ENCODE peak calls at places on chromosomes 13 and 19, in seven cellular contexts. S is tibial artery; T is anterior cingulate cortex; Q is stomach; N is stimulated activated CD4-positive, alpha-beta T cell treated with anti-CD3 and anti-CD28 coated beads, TNF-alpha, amount 100 ng/mL, for 1 hour; A is posterior vena cava; M is astrocyte of the spinal cord. P is an unnamed sample.

GRCh38 chr13:19863323-19864017 is at the start of gene ZMYM5:
- DNase-seq in S (peak), T (peak), Q (peak), N (peak), A (peak), M (peak), P (peak)

GRCh38 chr13:112105884-112106283 is 38.9 kb downstream of the SOX1 start:
- DNase-seq in S (no peak), T (no peak), Q (no peak), N (no peak), A (no peak), M (no peak), P (peak)

GRCh38 chr19:5935473-5936307 is 21.6 kb downstream of the CAPS start:
- DNase-seq in S (no peak), T (no peak), Q (no peak), N (no peak), A (no peak), M (no peak), P (no peak)

GRCh38 chr19:6503407-6504201 is 1.5 kb upstream of the TUBB4A start:
- DNase-seq in S (no peak), T (no peak), Q (no peak), N (no peak), A (no peak), M (no peak), P (no peak)

GRCh38 chr19:13132471-13133166 is 14.6 kb downstream of the NACC1 start:
- DNase-seq in S (no peak), T (no peak), Q (no peak), N (no peak), A (no peak), M (peak), P (no peak)

GRCh38 chr13:66365101-66365500 is 865.0 kb downstream of the PCDH9 start:
- DNase-seq in S (no peak), T (no peak), Q (no peak), N (no peak), A (no peak), M (no peak), P (no peak)

GRCh38 chr19:17654993-17655392 is 33.2 kb downstream of the UNC13A start:
- DNase-seq in S (no peak), T (no peak), Q (no peak), N (no peak), A (no peak), M (no peak), P (no peak)

GRCh38 chr19:17522988-17523872 is 11.8 kb downstream of the PGLS start:
- DNase-seq in S (peak), T (peak), Q (peak), N (peak), A (peak), M (no peak), P (no peak)

GRCh38 chr13:42041684-42042035 is 6.8 kb upstream of the DGKH start:
- DNase-seq in S (peak), T (no peak), Q (peak), N (no peak), A (peak), M (peak), P (peak)

GRCh38 chr19:13795595-13796300 is 505 bp downstream of the ZSWIM4 start:
- DNase-seq in S (no peak), T (no peak), Q (no peak), N (no peak), A (no peak), M (no peak), P (no peak)

GRCh38 chr13:46613409-46614049 is 60.6 kb downstream of the LRCH1 start:
- DNase-seq in S (no peak), T (no peak), Q (no peak), N (no peak), A (no peak), M (no peak), P (no peak)

GRCh38 chr13:59064042-59064441 is 1099.7 kb downstream of the DIAPH3 start:
- DNase-seq in S (no peak), T (no peak), Q (no peak), N (no peak), A (no peak), M (no peak), P (no peak)

GRCh38 chr19:43826787-43827754 is at the start of gene ZNF283:
- DNase-seq in S (peak), T (peak), Q (peak), N (peak), A (peak), M (peak), P (peak)

GRCh38 chr13:44748439-44748838 is 172.3 kb upstream of the TSC22D1 start:
- DNase-seq in S (no peak), T (no peak), Q (no peak), N (no peak), A (no peak), M (no peak), P (no peak)

P was measured in aorta.